ENCODE peak calls at places on chromosomes 11 and 22, in eight cellular contexts. L is heart left ventricle; Q is KBM-7; C is activated CD4-positive, alpha-beta T cell treated with anti-CD3 and anti-CD28 coated beads for 24 hours; J is DMS153; H is fibroblast of villous mesenchyme; I is mucosa of gallbladder; W is effector memory CD8-positive, alpha-beta T cell. G is an unnamed sample.

GRCh38 chr11:34363363-34364084 is 5.7 kb upstream of the ABTB2 start:
- DNase-seq in L (no peak), Q (no peak), C (no peak), J (no peak), H (no peak), I (no peak), W (no peak), G (no peak)

GRCh38 chr22:39292561-39293074 is 26.8 kb downstream of the RPL3 start:
- DNase-seq in L (peak), Q (peak), C (no peak), J (peak), H (peak), I (peak), W (no peak), G (no peak)

GRCh38 chr11:66443602-66444001 is 5.0 kb upstream of the MRPL11 start:
- DNase-seq in L (no peak), Q (peak), C (no peak), J (no peak), H (peak), I (no peak), W (no peak), G (no peak)

GRCh38 chr11:31412946-31413345 is 43.3 kb downstream of the DNAJC24 start:
- DNase-seq in L (no peak), Q (no peak), C (no peak), J (no peak), H (peak), I (no peak), W (no peak), G (no peak)

GRCh38 chr22:17357688-17358087 is 11.6 kb upstream of the CECR2 start:
- DNase-seq in L (no peak), Q (no peak), C (no peak), J (no peak), H (no peak), I (no peak), W (no peak), G (no peak)

GRCh38 chr22:45731041-45731797 is 59.6 kb downstream of the ATXN10 start:
- DNase-seq in L (no peak), Q (no peak), C (no peak), J (no peak), H (peak), I (no peak), W (no peak), G (no peak)

GRCh38 chr11:13110929-13111812 is 102.1 kb downstream of the RASSF10 start:
- DNase-seq in L (peak), Q (no peak), C (no peak), J (peak), H (no peak), I (no peak), W (no peak), G (no peak)

GRCh38 chr11:78351979-78352731 is 65.5 kb downstream of the GAB2 start:
- DNase-seq in L (peak), Q (no peak), C (no peak), J (no peak), H (peak), I (no peak), W (no peak), G (no peak)

GRCh38 chr11:57791321-57792059 is 29.9 kb downstream of the CTNND1 start:
- DNase-seq in L (no peak), Q (peak), C (no peak), J (no peak), H (no peak), I (no peak), W (no peak), G (no peak)

GRCh38 chr11:108654994-108655631 is 9.8 kb upstream of the DDX10 start:
- DNase-seq in L (peak), Q (peak), C (peak), J (peak), H (peak), I (no peak), W (no peak), G (no peak)

GRCh38 chr11:117199061-117199915 is at the start of gene TAGLN:
- DNase-seq in L (peak), Q (no peak), C (no peak), J (no peak), H (peak), I (peak), W (no peak), G (no peak)

GRCh38 chr22:20131593-20131855 is at the start of gene ZDHHC8:
- DNase-seq in L (peak), Q (no peak), C (peak), J (no peak), H (peak), I (no peak), W (no peak), G (no peak)

GRCh38 chr11:45146072-45147016 is at the start of gene PRDM11:
- DNase-seq in L (peak), Q (peak), C (peak), J (no peak), H (peak), I (peak), W (peak), G (no peak)

GRCh38 chr11:113370634-113371033 is 16.9 kb upstream of the ANKK1 start:
- DNase-seq in L (no peak), Q (no peak), C (no peak), J (no peak), H (no peak), I (no peak), W (no peak), G (no peak)

GRCh38 chr11:26227311-26227710 is 104.6 kb upstream of the ANO3 start:
- DNase-seq in L (no peak), Q (peak), C (no peak), J (no peak), H (peak), I (no peak), W (no peak), G (peak)